ENCODE peak calls at places on chromosomes 16 and 17, in four cellular contexts. M is GM23248, A is left ventricle myocardium superior, K is left cardiac atrium. R is an unnamed sample.

GRCh38 chr17:28948873-28949184 is 2.5 kb downstream of the PHF12 start:
- DNase-seq in M (no peak), A (no peak), K (no peak), R (no peak)

GRCh38 chr16:69619514-69619913 is 53.7 kb downstream of the NFAT5 start:
- DNase-seq in A (no peak), M (no peak), K (no peak), R (no peak)

GRCh38 chr17:7307686-7308624 is 527 bp downstream of the EIF5A start:
- DNase-seq in M (peak), A (peak), K (peak), R (peak)

GRCh38 chr17:21089145-21089544 is 37.6 kb upstream of the DHRS7B start:
- DNase-seq in A (no peak), K (no peak), M (peak), R (peak)

GRCh38 chr17:41907185-41907556 is 11.6 kb downstream of the ACLY start:
- DNase-seq in K (no peak), M (peak), A (no peak), R (peak)

GRCh38 chr17:49834118-49834743 is 13.6 kb downstream of the TAC4 start:
- DNase-seq in K (no peak), A (no peak), M (no peak), R (no peak)

GRCh38 chr16:60731329-60731728 is 1304.9 kb downstream of the CDH8 start:
- DNase-seq in M (no peak), A (no peak), K (no peak), R (no peak)

GRCh38 chr17:79947351-79948031 is 88.2 kb downstream of the TBC1D16 start:
- DNase-seq in M (no peak), A (no peak), K (no peak), R (no peak)

GRCh38 chr16:73389075-73389474 is 341.1 kb upstream of the ZFHX3 start:
- DNase-seq in K (no peak), M (no peak), A (no peak), R (no peak)

GRCh38 chr16:17271687-17272086 is 199.1 kb downstream of the XYLT1 start:
- DNase-seq in A (no peak), M (peak), K (peak), R (no peak)

GRCh38 chr17:34665150-34665802 is 85.9 kb downstream of the TMEM132E start:
- DNase-seq in M (no peak), A (no peak), K (no peak), R (no peak)

GRCh38 chr17:49224198-49224996 is 6.2 kb downstream of the PHOSPHO1 start:
- DNase-seq in M (no peak), A (peak), K (no peak), R (no peak)

R was measured in AG08396.